ENCODE peak calls at places on chromosomes 4 and X, in five cellular contexts. E is brain microvascular endothelial cell, X is fibroblast of lung, F is GM13977, R is left ventricle myocardium inferior. Z is an unnamed sample.

GRCh38 chrX:134546187-134546586 is 86.2 kb downstream of the HPRT1 start:
- DNase-seq in R (no peak), F (no peak), E (no peak), X (no peak), Z (no peak)

GRCh38 chrX:40199704-40200103 is 101.9 kb upstream of the BCOR start:
- DNase-seq in E (no peak), F (no peak), R (no peak), X (no peak), Z (no peak)

GRCh38 chr4:8759987-8760386 is 111.7 kb downstream of the HMX1 start:
- DNase-seq in R (no peak), X (no peak), F (no peak), E (no peak), Z (no peak)

GRCh38 chr4:159003420-159004253 is 99.2 kb upstream of the RAPGEF2 start:
- DNase-seq in F (no peak), E (no peak), X (peak; percentile 64), R (no peak), Z (no peak)

GRCh38 chr4:4339504-4340085 is 47.3 kb upstream of the NSG1 start:
- DNase-seq in X (no peak), R (no peak), F (no peak), E (no peak), Z (no peak)

GRCh38 chrX:16699389-16699788 is 13.1 kb downstream of the CTPS2 start:
- DNase-seq in R (no peak), E (no peak), F (no peak), X (no peak), Z (no peak)

GRCh38 chrX:1071351-1071750 is 141.1 kb downstream of the CRLF2 start:
- DNase-seq in X (no peak), E (no peak), F (no peak), R (no peak), Z (no peak)

GRCh38 chr4:72471816-72472215 is 97.2 kb downstream of the ADAMTS3 start:
- DNase-seq in R (no peak), X (peak; percentile 26), F (no peak), E (no peak), Z (no peak)

GRCh38 chrX:52988985-52989917 is 30.9 kb upstream of the FAM156A start:
- DNase-seq in R (no peak), X (peak; percentile 33), F (no peak), E (no peak), Z (no peak)

GRCh38 chr4:73776363-73776762 is 36.0 kb downstream of the CXCL8 start:
- DNase-seq in E (peak; percentile 85), R (no peak), X (peak; percentile 91), F (no peak), Z (no peak)

GRCh38 chr4:4333265-4333706 is 43.2 kb downstream of the ZBTB49 start:
- DNase-seq in E (peak; percentile 75), X (peak; percentile 90), F (no peak), R (peak; percentile 55), Z (no peak)

GRCh38 chr4:107685740-107686139 is 34.3 kb downstream of the PAPSS1 start:
- DNase-seq in F (no peak), X (no peak), R (no peak), E (no peak), Z (no peak)

GRCh38 chrX:128818690-128819089 is 704.6 kb downstream of the SMARCA1 start:
- DNase-seq in F (no peak), R (no peak), X (no peak), E (no peak), Z (no peak)

GRCh38 chr4:3518511-3518880 is 13.7 kb downstream of the LRPAP1 start:
- DNase-seq in E (no peak), F (no peak), R (peak; percentile 7), X (no peak), Z (no peak)

GRCh38 chrX:107970073-107970472 is 12.1 kb downstream of the TEX13B start:
- DNase-seq in E (no peak), R (no peak), X (peak; percentile 5), F (no peak), Z (no peak)

GRCh38 chrX:100194073-100194775 is 215.8 kb downstream of the PCDH19 start:
- DNase-seq in F (no peak), X (no peak), E (no peak), R (no peak), Z (no peak)

GRCh38 chr4:123378794-123379193 is 17.8 kb upstream of the SPRY1 start:
- DNase-seq in F (no peak), R (no peak), X (no peak), E (no peak), Z (no peak)

GRCh38 chr4:70991596-70991995 is 1.9 kb upstream of the DCK start:
- DNase-seq in R (no peak), F (no peak), X (no peak), E (no peak), Z (no peak)

GRCh38 chrX:100413231-100413630 is 3.2 kb upstream of the PCDH19 start:
- DNase-seq in F (peak; percentile 74), R (no peak), E (peak; percentile 27), X (peak; percentile 32), Z (peak; percentile 39)

GRCh38 chrX:103791826-103792458 is 15.3 kb downstream of the PLP1 start:
- DNase-seq in X (peak; percentile 44), E (peak; percentile 8), R (no peak), F (no peak), Z (no peak)

GRCh38 chrX:49258749-49259124 is 5.8 kb downstream of the FOXP3 start:
- DNase-seq in F (no peak), E (no peak), R (no peak), X (no peak), Z (no peak)

GRCh38 chrX:140949231-140949630 is 53.2 kb upstream of the SPANXB1 start:
- DNase-seq in R (no peak), E (no peak), F (no peak), X (peak; percentile 3), Z (no peak)

GRCh38 chrX:77160301-77160700 is 286.9 kb upstream of the FGF16 start:
- DNase-seq in X (no peak), E (no peak), F (no peak), R (no peak), Z (no peak)

GRCh38 chr4:6724461-6725111 is 8.6 kb downstream of the BLOC1S4 start:
- DNase-seq in X (peak; percentile 74), R (no peak), E (peak; percentile 37), F (no peak), Z (no peak)

GRCh38 chrX:9682456-9682855 is 83.2 kb downstream of the GPR143 start:
- DNase-seq in X (peak; percentile 25), F (no peak), E (no peak), R (no peak), Z (no peak)
- TF ChIP-seq CTCF in X (peak; percentile 31), F (no peak), E (peak; percentile 26), R (peak; percentile 41), Z (no peak)

DNA sequence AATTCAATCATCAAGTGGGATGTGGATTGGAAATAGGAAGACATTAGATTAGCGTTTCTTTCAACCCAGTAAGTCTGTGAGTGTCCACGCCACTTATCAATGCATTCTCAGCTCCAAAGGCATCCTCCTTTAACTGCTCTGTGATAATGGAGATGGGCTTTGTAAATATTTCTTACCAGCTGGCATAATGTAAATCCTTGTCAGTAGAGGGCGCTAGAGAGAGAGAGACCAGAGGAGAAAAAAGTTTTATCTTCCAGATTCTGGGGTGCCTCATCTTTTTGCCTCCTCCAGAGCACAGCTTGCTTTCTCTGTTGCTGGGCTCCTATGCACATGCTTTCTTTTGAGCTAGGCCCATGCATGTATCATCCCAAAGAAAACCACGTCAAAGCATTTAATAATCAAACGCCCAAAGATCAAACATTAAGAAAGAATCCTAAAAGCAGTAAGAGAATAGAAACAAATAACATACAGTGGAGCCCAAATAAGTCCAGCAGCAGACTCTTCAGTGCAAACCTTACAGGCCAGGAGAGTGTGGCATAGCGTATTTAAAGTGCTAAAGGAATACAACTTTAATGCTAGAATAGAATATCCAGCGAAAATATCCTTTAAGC is 9.6 kb upstream of the MTMR1 start:
- DNase-seq in X (no peak), R (no peak), E (no peak), F (peak; percentile 54), Z (peak; percentile 37)
- TF ChIP-seq CTCF in X (peak; percentile 41), R (peak; percentile 58), E (peak; percentile 54), F (peak; percentile 58), Z (peak; percentile 18)

GRCh38 chrX:119147486-119147885 is 19.9 kb upstream of the KIAA1210 start:
- DNase-seq in R (no peak), X (no peak), E (no peak), F (no peak), Z (no peak)

GRCh38 chrX:119150163-119151135 is 22.8 kb upstream of the KIAA1210 start:
- DNase-seq in E (no peak), R (peak; percentile 13), F (no peak), X (no peak), Z (no peak)

DNA sequence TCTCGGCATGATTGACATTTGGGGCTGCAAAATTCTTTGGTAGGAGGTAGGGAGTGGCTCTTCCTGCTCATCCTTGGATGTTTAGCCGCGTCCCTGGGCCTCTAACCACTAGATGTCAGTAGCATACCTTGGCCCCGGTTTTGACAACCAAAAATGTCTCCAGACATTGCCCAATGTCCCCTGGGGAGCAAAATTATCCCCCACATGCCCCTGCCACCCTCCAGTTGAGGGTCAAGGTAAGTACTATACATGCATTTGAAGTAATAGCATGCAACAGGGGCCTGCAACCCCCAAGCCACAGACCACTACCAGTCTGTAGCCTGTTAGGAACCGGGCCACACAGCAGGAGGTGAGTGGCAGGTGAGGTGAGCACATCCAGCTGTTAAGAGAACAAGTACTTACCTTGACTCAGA is 17.6 kb upstream of the KIAA1210 start:
- DNase-seq in E (no peak), F (no peak), X (no peak), R (no peak), Z (no peak)
- TF ChIP-seq CTCF in E (peak; percentile 65), F (peak; percentile 26), X (peak; percentile 36), R (peak; percentile 54), Z (no peak)

GRCh38 chr4:2087170-2087569 is 28.0 kb downstream of the NAT8L start:
- DNase-seq in R (no peak), F (no peak), X (no peak), E (no peak), Z (no peak)
- TF ChIP-seq CTCF in R (no peak), F (no peak), X (peak; percentile 10), E (peak; percentile 37), Z (no peak)

DNA sequence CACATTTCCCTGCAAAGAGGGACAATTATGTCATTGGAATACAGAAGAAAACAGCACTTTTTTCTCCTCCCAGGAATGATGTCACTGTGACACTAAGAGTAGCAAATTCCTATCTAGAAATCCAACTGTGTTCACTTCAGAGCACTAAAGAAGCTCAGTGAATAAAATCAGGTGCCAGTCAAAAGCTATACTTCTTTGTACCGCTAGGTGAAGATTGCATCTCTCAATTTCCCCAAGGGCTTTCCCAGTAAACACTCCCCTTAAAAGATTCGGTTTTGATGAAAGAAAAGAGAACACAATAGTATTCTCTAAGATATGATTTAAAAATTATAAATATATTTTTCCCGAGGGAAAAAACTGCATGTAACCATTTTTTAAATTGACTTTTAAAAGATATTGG is 104.7 kb upstream of the MID1 start:
- DNase-seq in E (no peak), R (no peak), X (no peak), F (peak; percentile 25), Z (peak; percentile 31)
- TF ChIP-seq CTCF in E (peak; percentile 32), R (peak; percentile 14), X (peak; percentile 31), F (peak; percentile 29), Z (no peak)

GRCh38 chrX:141969706-141970105 is 66.0 kb downstream of the MAGEC1 start:
- DNase-seq in X (no peak), F (no peak), R (no peak), E (no peak), Z (no peak)
- TF ChIP-seq CTCF in X (no peak), F (no peak), R (no peak), E (no peak), Z (no peak)

GRCh38 chr4:186725422-186726149 is 1.9 kb upstream of the FAT1 start:
- DNase-seq in F (peak; percentile 37), X (peak; percentile 87), E (peak; percentile 83), R (peak; percentile 81), Z (no peak)
- TF ChIP-seq CTCF in F (no peak), X (peak; percentile 67), E (peak; percentile 85), R (peak; percentile 63), Z (no peak)

Z was measured in GM10248.